ENCODE peak calls at places on chromosomes 5 and 9, in six cellular contexts. Q is AG04450; U is hepatocyte; C is IMR-90; S is ascending aorta; L is CD8-positive, alpha-beta memory T cell. G is an unnamed sample. For H3K27me3 and H3K9me3, the result is how much of the 10 kb centered on the place peaks cover.

GRCh38 chr9:70746316-70746715 is 331.9 kb upstream of the KLF9 start:
- DNase-seq in S (no peak), C (no peak), U (no peak), Q (no peak), L (no peak), G (no peak)

GRCh38 chr5:143386725-143387124 is 16.8 kb downstream of the NR3C1 start:
- DNase-seq in L (no peak), C (peak), Q (no peak), S (no peak), U (no peak), G (no peak)

GRCh38 chr9:91720313-91720712 is 229.7 kb downstream of the ROR2 start:
- DNase-seq in U (no peak), Q (no peak), C (peak), L (no peak), S (no peak), G (no peak)

GRCh38 chr9:94086468-94086867 is 2.2 kb downstream of the PTPDC1 start:
- DNase-seq in S (no peak), U (no peak), Q (no peak), C (peak), L (no peak), G (peak)

GRCh38 chr9:137311971-137312851 is 10.1 kb upstream of the NRARP start:
- DNase-seq in Q (no peak), L (peak), C (no peak), S (no peak), U (no peak), G (no peak)

GRCh38 chr5:10949856-10950630 is 189.0 kb upstream of the DAP start:
- DNase-seq in S (no peak), L (no peak), U (no peak), C (no peak), Q (no peak), G (no peak)

GRCh38 chr5:98638111-98638510 is 135.4 kb upstream of the RGMB start:
- DNase-seq in C (no peak), L (no peak), S (no peak), Q (no peak), U (no peak), G (no peak)

GRCh38 chr9:129483467-129484324 is 137.2 kb downstream of the C9orf50 start:
- DNase-seq in Q (no peak), S (peak), U (peak), L (no peak), C (peak), G (peak)

GRCh38 chr5:150751096-150751891 is 7.5 kb downstream of the DCTN4 start:
- DNase-seq in L (no peak), C (peak), U (no peak), Q (no peak), S (no peak), G (no peak)

GRCh38 chr5:1512541-1513291 is 11.0 kb downstream of the LPCAT1 start:
- DNase-seq in U (no peak), Q (no peak), C (no peak), L (peak), S (peak), G (peak)

GRCh38 chr9:128550770-128551651 is 1.4 kb upstream of the SPTAN1 start:
- DNase-seq in Q (no peak), L (no peak), U (peak), S (no peak), C (peak), G (peak)

GRCh38 chr5:73783823-73784222 is 157.8 kb downstream of the ARHGEF28 start:
- DNase-seq in S (no peak), U (no peak), L (no peak), Q (no peak), C (peak), G (no peak)

GRCh38 chr9:78207319-78207718 is 28.6 kb upstream of the CEP78 start:
- DNase-seq in U (no peak), C (no peak), L (no peak), S (no peak), Q (no peak), G (no peak)

GRCh38 chr5:90965110-90965676 is 406.6 kb downstream of the ADGRV1 start:
- DNase-seq in S (no peak), L (no peak), U (no peak), C (no peak), Q (no peak), G (no peak)

GRCh38 chr5:169415351-169415750 is 114.4 kb upstream of the SLIT3 start:
- DNase-seq in C (no peak), Q (no peak), L (no peak), U (no peak), S (no peak), G (no peak)

GRCh38 chr5:172583931-172584511 is 57.0 kb upstream of the NEURL1B start:
- DNase-seq in L (no peak), Q (no peak), C (no peak), S (no peak), U (no peak), G (no peak)

GRCh38 chr5:57429513-57430120 is 53.0 kb downstream of the ACTBL2 start:
- DNase-seq in S (no peak), U (no peak), Q (no peak), C (no peak), L (no peak), G (no peak)

GRCh38 chr5:61603211-61603908 is 271.3 kb downstream of the ZSWIM6 start:
- DNase-seq in Q (no peak), U (no peak), C (no peak), L (no peak), S (no peak), G (peak)

GRCh38 chr9:107569171-107569570 is 79.6 kb upstream of the KLF4 start:
- DNase-seq in S (no peak), Q (no peak), C (peak), L (no peak), U (no peak), G (peak)

GRCh38 chr9:133168432-133168831 is 4.7 kb upstream of the GBGT1 start:
- DNase-seq in L (no peak), S (no peak), Q (no peak), U (no peak), C (no peak), G (no peak)

GRCh38 chr5:80988419-80988925 is 28.3 kb downstream of the RASGRF2 start:
- DNase-seq in L (no peak), U (no peak), C (no peak), S (no peak), Q (no peak), G (no peak)

GRCh38 chr9:115015018-115015635 is 84.7 kb upstream of the TNFSF8 start:
- DNase-seq in U (peak), Q (no peak), C (peak), L (no peak), S (no peak), G (peak)

GRCh38 chr9:137619240-137620090 is 660 bp downstream of the EHMT1 start:
- DNase-seq in U (peak), L (no peak), S (no peak), Q (no peak), C (peak), G (peak)

GRCh38 chr5:8247485-8247884 is 378.5 kb downstream of the MTRR start:
- DNase-seq in U (no peak), C (peak), Q (no peak), L (no peak), S (no peak), G (no peak)

GRCh38 chr5:139850423-139851016 is 54.9 kb downstream of the PSD2 start:
- DNase-seq in U (no peak), L (no peak), C (no peak), Q (no peak), S (no peak), G (no peak)

GRCh38 chr5:43357797-43358196 is 44.6 kb upstream of the HMGCS1 start:
- DNase-seq in L (no peak), U (no peak), S (no peak), Q (no peak), C (no peak), G (no peak)

GRCh38 chr5:122500245-122501086 is 188.4 kb downstream of the SNCAIP start:
- DNase-seq in L (no peak), Q (peak), U (peak), S (no peak), C (peak), G (peak)

DNA sequence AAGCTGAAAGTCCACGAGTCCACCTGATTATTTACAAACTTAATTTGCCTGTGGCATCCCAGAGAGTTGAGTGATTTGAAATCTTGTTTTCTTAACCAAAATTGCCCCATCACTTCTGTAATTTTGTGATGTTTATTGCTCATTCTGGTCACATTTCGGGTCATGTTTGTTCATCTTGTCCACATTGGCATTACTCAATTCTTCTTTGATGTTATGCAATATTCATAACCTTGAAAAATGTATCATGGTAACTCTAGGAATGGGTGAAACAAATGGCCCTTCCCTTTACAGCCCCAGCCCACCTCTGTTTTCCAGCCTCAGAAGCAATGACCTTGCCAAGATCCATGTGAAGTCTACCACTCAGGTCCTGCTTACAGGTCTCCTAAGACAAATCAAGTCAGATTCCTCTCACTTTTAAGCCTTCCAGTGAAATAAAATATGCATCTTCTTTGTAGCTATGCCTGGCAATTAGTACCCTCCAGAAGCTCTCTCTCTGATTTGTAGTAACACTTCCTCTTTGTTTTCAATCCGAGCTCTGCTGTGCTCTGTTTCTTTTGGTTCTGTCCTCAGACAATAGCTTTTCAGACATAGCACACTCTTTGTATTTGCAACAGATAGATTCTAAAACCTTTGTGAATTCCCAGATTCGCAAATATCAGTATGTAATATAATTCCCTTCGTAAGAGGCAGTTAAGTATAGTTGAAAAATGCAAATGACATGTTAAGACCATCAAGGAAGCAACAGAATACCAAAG is 330.3 kb upstream of the IRX1 start:
- DNase-seq in Q (no peak), S (no peak), L (no peak), U (no peak), C (no peak), G (no peak)
- H3K27me3 ChIP-seq in Q (under half), S (under half), L (under half), U (under half), C (under half), G (under half)

GRCh38 chr5:159061834-159062530 is 37.7 kb downstream of the EBF1 start:
- DNase-seq in S (no peak), U (no peak), Q (no peak), L (no peak), C (no peak), G (no peak)
- H3K4me3 ChIP-seq in S (peak), U (no peak), Q (peak), L (no peak), C (no peak), G (peak)

GRCh38 chr5:3068401-3068800 is 316.9 kb upstream of the IRX2 start:
- DNase-seq in S (no peak), U (no peak), C (no peak), Q (no peak), L (no peak), G (no peak)
- H3K9me3 ChIP-seq in S (under half), U (under half), C (under half), Q (half or more), L (under half), G (under half)

GRCh38 chr9:96158147-96158546 is 143.8 kb downstream of the HSD17B3 start:
- DNase-seq in L (no peak), C (no peak), U (no peak), Q (no peak), S (no peak), G (no peak)

GRCh38 chr9:96160168-96160567 is 141.8 kb downstream of the HSD17B3 start:
- DNase-seq in C (no peak), L (no peak), Q (no peak), U (no peak), S (no peak), G (no peak)

GRCh38 chr9:96158909-96159575 is 142.9 kb downstream of the HSD17B3 start:
- DNase-seq in L (no peak), Q (no peak), U (no peak), C (no peak), S (no peak), G (no peak)

GRCh38 chr9:96160866-96161265 is 141.1 kb downstream of the HSD17B3 start:
- DNase-seq in L (no peak), U (no peak), Q (no peak), C (no peak), S (no peak), G (no peak)

GRCh38 chr9:96159596-96159995 is 142.4 kb downstream of the HSD17B3 start:
- DNase-seq in U (no peak), L (no peak), C (no peak), S (no peak), Q (no peak), G (no peak)
- H3K27me3 ChIP-seq in U (under half), L (under half), C (under half), S (under half), Q (under half), G (under half)

DNA sequence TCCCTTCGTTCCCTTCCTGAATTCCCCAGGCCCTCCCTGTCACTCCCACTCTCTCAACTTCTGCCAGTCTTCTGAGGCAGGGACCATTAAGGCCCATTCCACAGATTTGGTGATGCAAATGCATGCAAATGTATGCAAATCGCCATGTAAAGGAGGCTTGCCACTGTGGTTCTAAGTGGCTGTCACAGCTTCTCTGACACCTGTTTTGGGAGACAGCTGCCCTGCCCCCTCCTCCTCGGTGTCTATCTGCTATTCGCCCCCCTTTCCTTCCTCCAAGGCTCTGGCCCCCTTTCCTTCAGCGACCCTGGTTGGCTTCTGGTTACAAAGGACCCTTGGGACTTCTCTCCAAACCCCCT is 10.5 kb upstream of the ARAP3 start:
- DNase-seq in Q (no peak), U (no peak), L (no peak), C (no peak), S (no peak), G (no peak)
- H3K4me3 ChIP-seq in Q (peak), U (peak), L (peak), C (peak), S (no peak), G (peak)

GRCh38 chr5:179304466-179304865 is 40.8 kb downstream of the ADAMTS2 start:
- DNase-seq in L (no peak), C (peak), S (no peak), U (no peak), Q (peak), G (no peak)
- H3K9me3 ChIP-seq in L (under half), C (under half), S (under half), U (under half), Q (under half), G (under half)